ENCODE peak calls at places on chromosomes 4 and X, in seven cellular contexts. K is stimulated activated naive CD4-positive, alpha-beta T cell treated with Interleukin-2 at 50 U/mL for 16 hours; P is naive thymus-derived CD4-positive, alpha-beta T cell; W is BE2C; C is NCI-H1436; B is AG08396; R is cardiac fibroblast. X is an unnamed sample.

GRCh38 chr4:76087007-76087769 is 12.7 kb downstream of the ART3 start:
- DNase-seq in K (no peak), P (no peak), W (peak; percentile 68), C (peak; percentile 29), B (peak; percentile 65), R (peak; percentile 79), X (peak; percentile 59)

GRCh38 chr4:24249972-24250371 is 334.4 kb downstream of the DHX15 start:
- DNase-seq in K (no peak), P (no peak), W (no peak), C (no peak), B (no peak), R (no peak), X (no peak)

GRCh38 chr4:126890383-126890782 is 742.4 kb upstream of the INTU start:
- DNase-seq in K (no peak), P (no peak), W (no peak), C (no peak), B (no peak), R (no peak), X (no peak)

GRCh38 chrX:30278365-30278764 is 30.8 kb downstream of the NR0B1 start:
- DNase-seq in K (no peak), P (no peak), W (no peak), C (no peak), B (no peak), R (peak; percentile 72), X (no peak)

GRCh38 chr4:8353912-8354453 is 84.4 kb downstream of the HTRA3 start:
- DNase-seq in K (no peak), P (no peak), W (no peak), C (no peak), B (peak; percentile 77), R (no peak), X (no peak)

GRCh38 chrX:131729295-131729694 is 185.4 kb downstream of the OR13H1 start:
- DNase-seq in K (no peak), P (no peak), W (no peak), C (no peak), B (peak; percentile 54), R (no peak), X (no peak)

GRCh38 chrX:24026403-24026801 is 584 bp downstream of the KLHL15 start:
- DNase-seq in K (no peak), P (no peak), W (no peak), C (no peak), B (peak; percentile 27), R (no peak), X (no peak)

GRCh38 chr4:174218127-174218790 is 65.2 kb downstream of the FBXO8 start:
- DNase-seq in K (no peak), P (no peak), W (peak; percentile 65), C (no peak), B (no peak), R (no peak), X (no peak)

GRCh38 chrX:154090731-154091130 is 6.8 kb downstream of the MECP2 start:
- DNase-seq in K (no peak), P (no peak), W (no peak), C (no peak), B (no peak), R (no peak), X (no peak)

GRCh38 chr4:124018383-124019317 is 622.1 kb downstream of the SPRY1 start:
- DNase-seq in K (no peak), P (no peak), W (no peak), C (no peak), B (peak; percentile 48), R (peak; percentile 76), X (no peak)

GRCh38 chr4:42281324-42282020 is 115.8 kb upstream of the SHISA3 start:
- DNase-seq in K (no peak), P (no peak), W (no peak), C (no peak), B (no peak), R (no peak), X (no peak)

GRCh38 chrX:150365051-150365952 is 2.2 kb downstream of the MAMLD1 start:
- DNase-seq in K (peak; percentile 20), P (peak; percentile 79), W (peak; percentile 48), C (peak; percentile 59), B (peak; percentile 56), R (peak; percentile 66), X (peak; percentile 83)

GRCh38 chr4:6568689-6569332 is 6.2 kb upstream of the MAN2B2 start:
- DNase-seq in K (no peak), P (no peak), W (no peak), C (no peak), B (peak; percentile 56), R (peak; percentile 83), X (no peak)

GRCh38 chr4:72567821-72568620 is 1.0 kb downstream of the ADAMTS3 start:
- DNase-seq in K (no peak), P (no peak), W (peak; percentile 79), C (peak; percentile 0), B (peak; percentile 83), R (peak; percentile 64), X (peak; percentile 75)

GRCh38 chrX:103254921-103255455 is at the start of gene TCEAL8:
- DNase-seq in K (peak; percentile 53), P (peak; percentile 47), W (peak; percentile 65), C (peak; percentile 90), B (peak; percentile 67), R (peak; percentile 69), X (peak; percentile 31)